ENCODE peak calls at places on chromosomes 13 and 19, in seven cellular contexts. One of them, this sample, is unnamed.

GRCh38 chr19:55638864-55639359 is 1.9 kb upstream of the ZNF580 start:
- DNase-seq in AG09319: no peak
- DNase-seq in left ventricle myocardium inferior: no peak
- DNase-seq in HFF-Myc: no peak
- DNase-seq in kidney: peak; percentile 62
- DNase-seq in H9: peak; percentile 67
- DNase-seq in heart right ventricle: no peak
- DNase-seq in this sample: no peak

GRCh38 chr19:42088471-42089190 is 12.7 kb downstream of the ZNF574 start:
- DNase-seq in AG09319: peak; percentile 30
- DNase-seq in heart right ventricle: no peak
- DNase-seq in HFF-Myc: no peak
- DNase-seq in kidney: no peak
- DNase-seq in H9: no peak
- DNase-seq in left ventricle myocardium inferior: no peak
- DNase-seq in this sample: no peak

GRCh38 chr13:112446347-112446861 is 70.2 kb downstream of the SPACA7 start:
- DNase-seq in AG09319: no peak
- DNase-seq in heart right ventricle: no peak
- DNase-seq in HFF-Myc: no peak
- DNase-seq in kidney: peak; percentile 26
- DNase-seq in H9: peak; percentile 18
- DNase-seq in left ventricle myocardium inferior: no peak
- DNase-seq in this sample: no peak

GRCh38 chr13:81406022-81406421 is 1065.1 kb upstream of the SPRY2 start:
- DNase-seq in H9: no peak
- DNase-seq in left ventricle myocardium inferior: no peak
- DNase-seq in AG09319: no peak
- DNase-seq in HFF-Myc: no peak
- DNase-seq in heart right ventricle: no peak
- DNase-seq in kidney: no peak
- DNase-seq in this sample: no peak

GRCh38 chr19:17441241-17442135 is 7.0 kb downstream of the TMEM221 start:
- DNase-seq in kidney: no peak
- DNase-seq in AG09319: no peak
- DNase-seq in H9: peak; percentile 56
- DNase-seq in heart right ventricle: no peak
- DNase-seq in HFF-Myc: no peak
- DNase-seq in left ventricle myocardium inferior: no peak
- DNase-seq in this sample: no peak

GRCh38 chr13:111559612-111560423 is 239.4 kb downstream of the TEX29 start:
- DNase-seq in left ventricle myocardium inferior: no peak
- DNase-seq in AG09319: no peak
- DNase-seq in heart right ventricle: no peak
- DNase-seq in kidney: peak; percentile 40
- DNase-seq in HFF-Myc: no peak
- DNase-seq in H9: no peak
- DNase-seq in this sample: no peak

GRCh38 chr19:28358604-28359003 is 854.3 kb downstream of the UQCRFS1 start:
- DNase-seq in left ventricle myocardium inferior: no peak
- DNase-seq in H9: no peak
- DNase-seq in AG09319: no peak
- DNase-seq in heart right ventricle: no peak
- DNase-seq in kidney: no peak
- DNase-seq in HFF-Myc: no peak
- DNase-seq in this sample: no peak

GRCh38 chr19:40982594-40983101 is 8.4 kb upstream of the CYP2B6 start:
- DNase-seq in H9: peak; percentile 86
- DNase-seq in AG09319: no peak
- DNase-seq in kidney: no peak
- DNase-seq in HFF-Myc: no peak
- DNase-seq in left ventricle myocardium inferior: no peak
- DNase-seq in heart right ventricle: no peak
- DNase-seq in this sample: no peak

GRCh38 chr13:107518292-107518691 is 697.0 kb downstream of the LIG4 start:
- DNase-seq in HFF-Myc: no peak
- DNase-seq in kidney: no peak
- DNase-seq in H9: no peak
- DNase-seq in heart right ventricle: no peak
- DNase-seq in left ventricle myocardium inferior: no peak
- DNase-seq in AG09319: no peak
- DNase-seq in this sample: no peak

GRCh38 chr19:49570138-49570856 is 10.1 kb downstream of the NOSIP start:
- DNase-seq in heart right ventricle: peak; percentile 74
- DNase-seq in HFF-Myc: peak; percentile 77
- DNase-seq in left ventricle myocardium inferior: no peak
- DNase-seq in AG09319: peak; percentile 60
- DNase-seq in H9: peak; percentile 73
- DNase-seq in kidney: no peak
- DNase-seq in this sample: no peak

GRCh38 chr13:73757471-73758233 is 376.6 kb downstream of the KLF12 start:
- DNase-seq in left ventricle myocardium inferior: no peak
- DNase-seq in H9: no peak
- DNase-seq in kidney: no peak
- DNase-seq in AG09319: no peak
- DNase-seq in heart right ventricle: no peak
- DNase-seq in HFF-Myc: no peak
- DNase-seq in this sample: no peak

GRCh38 chr13:32211788-32212187 is 103.4 kb downstream of the ZAR1L start:
- DNase-seq in HFF-Myc: peak; percentile 95
- DNase-seq in AG09319: peak; percentile 76
- DNase-seq in H9: no peak
- DNase-seq in left ventricle myocardium inferior: no peak
- DNase-seq in kidney: no peak
- DNase-seq in heart right ventricle: no peak
- DNase-seq in this sample: no peak

GRCh38 chr13:41196620-41197019 is 2.3 kb upstream of the KBTBD7 start:
- DNase-seq in AG09319: no peak
- DNase-seq in left ventricle myocardium inferior: no peak
- DNase-seq in HFF-Myc: no peak
- DNase-seq in H9: no peak
- DNase-seq in heart right ventricle: no peak
- DNase-seq in kidney: no peak
- DNase-seq in this sample: no peak

GRCh38 chr13:113836917-113837553 is 26.8 kb downstream of the GAS6 start:
- DNase-seq in left ventricle myocardium inferior: peak; percentile 76
- DNase-seq in heart right ventricle: peak; percentile 80
- DNase-seq in H9: no peak
- DNase-seq in kidney: peak; percentile 60
- DNase-seq in HFF-Myc: peak; percentile 79
- DNase-seq in AG09319: peak; percentile 57
- DNase-seq in this sample: no peak

GRCh38 chr19:30473334-30473867 is 101.2 kb downstream of the ZNF536 start:
- DNase-seq in heart right ventricle: no peak
- DNase-seq in AG09319: no peak
- DNase-seq in HFF-Myc: no peak
- DNase-seq in kidney: no peak
- DNase-seq in H9: no peak
- DNase-seq in left ventricle myocardium inferior: no peak
- DNase-seq in this sample: no peak

GRCh38 chr19:30467239-30467638 is 95.1 kb downstream of the ZNF536 start:
- DNase-seq in left ventricle myocardium inferior: no peak
- DNase-seq in kidney: no peak
- DNase-seq in heart right ventricle: no peak
- DNase-seq in H9: no peak
- DNase-seq in AG09319: no peak
- DNase-seq in HFF-Myc: no peak
- DNase-seq in this sample: no peak

GRCh38 chr19:30476997-30477396 is 104.8 kb downstream of the ZNF536 start:
- DNase-seq in kidney: no peak
- DNase-seq in HFF-Myc: no peak
- DNase-seq in H9: no peak
- DNase-seq in left ventricle myocardium inferior: no peak
- DNase-seq in AG09319: no peak
- DNase-seq in heart right ventricle: no peak
- DNase-seq in this sample: no peak

DNA sequence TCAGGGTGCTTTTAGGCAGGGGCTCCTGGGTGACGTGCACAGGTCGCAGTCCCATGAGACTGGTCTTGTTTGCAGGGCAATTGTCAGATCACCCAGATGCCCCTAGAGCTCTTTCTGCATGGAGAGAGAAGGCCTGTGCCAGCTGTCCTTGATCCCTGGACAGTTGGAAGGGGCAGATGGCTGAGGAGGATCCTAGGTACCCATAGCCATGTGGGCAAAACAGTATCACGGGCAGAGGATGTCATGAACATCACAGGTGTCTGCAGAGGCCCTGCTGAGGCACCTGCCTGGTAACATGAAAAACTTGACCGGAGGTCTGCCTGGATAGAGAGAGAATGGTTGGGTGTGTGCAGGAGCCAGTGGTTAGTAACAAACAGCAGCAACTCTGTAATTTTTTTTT is 99.3 kb downstream of the ZNF536 start:
- DNase-seq in H9: no peak
- DNase-seq in HFF-Myc: no peak
- DNase-seq in kidney: no peak
- DNase-seq in AG09319: no peak
- DNase-seq in heart right ventricle: no peak
- DNase-seq in left ventricle myocardium inferior: no peak
- DNase-seq in this sample: no peak
- TF ChIP-seq CTCF in H9: no peak
- TF ChIP-seq CTCF in HFF-Myc: no peak
- TF ChIP-seq CTCF in kidney: no peak
- TF ChIP-seq CTCF in AG09319: no peak
- TF ChIP-seq CTCF in heart right ventricle: no peak
- TF ChIP-seq CTCF in left ventricle myocardium inferior: no peak
- TF ChIP-seq CTCF in this sample: no peak

GRCh38 chr19:39540333-39540673 is 342 bp upstream of the EID2 start:
- DNase-seq in kidney: no peak
- DNase-seq in H9: no peak
- DNase-seq in heart right ventricle: no peak
- DNase-seq in HFF-Myc: no peak
- DNase-seq in AG09319: no peak
- DNase-seq in left ventricle myocardium inferior: no peak
- DNase-seq in this sample: no peak
- TF ChIP-seq CTCF in kidney: no peak
- TF ChIP-seq CTCF in H9: peak; percentile 9
- TF ChIP-seq CTCF in heart right ventricle: no peak
- TF ChIP-seq CTCF in HFF-Myc: no peak
- TF ChIP-seq CTCF in AG09319: no peak
- TF ChIP-seq CTCF in left ventricle myocardium inferior: no peak
- TF ChIP-seq CTCF in this sample: no peak

GRCh38 chr19:36113895-36114762 is 546 bp downstream of the POLR2I start:
- DNase-seq in heart right ventricle: peak; percentile 38
- DNase-seq in kidney: no peak
- DNase-seq in HFF-Myc: no peak
- DNase-seq in AG09319: no peak
- DNase-seq in H9: peak; percentile 64
- DNase-seq in left ventricle myocardium inferior: no peak
- DNase-seq in this sample: no peak
- TF ChIP-seq CTCF in heart right ventricle: no peak
- TF ChIP-seq CTCF in kidney: no peak
- TF ChIP-seq CTCF in HFF-Myc: peak; percentile 2
- TF ChIP-seq CTCF in AG09319: no peak
- TF ChIP-seq CTCF in H9: peak; percentile 50
- TF ChIP-seq CTCF in left ventricle myocardium inferior: no peak
- TF ChIP-seq CTCF in this sample: no peak

DNA sequence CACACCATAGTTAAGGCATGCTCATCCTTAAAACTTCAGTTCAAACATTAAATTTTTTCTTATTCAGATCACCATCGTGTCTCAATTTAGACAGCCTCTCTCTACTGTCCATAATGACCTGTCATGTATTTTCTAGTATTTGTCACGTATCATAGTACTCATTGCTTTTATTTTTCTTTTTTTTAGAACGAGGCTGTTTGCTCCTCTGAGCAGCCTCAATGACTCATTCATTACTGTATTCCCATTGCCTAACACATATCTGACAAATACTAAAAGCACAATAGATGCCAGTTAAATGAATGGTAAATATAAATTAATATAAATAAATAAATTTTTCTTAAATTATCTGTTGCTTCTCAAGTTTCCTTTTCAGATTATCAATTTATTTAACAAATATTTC is 245.5 kb downstream of the TUBA3C start:
- DNase-seq in left ventricle myocardium inferior: no peak
- DNase-seq in kidney: no peak
- DNase-seq in heart right ventricle: no peak
- DNase-seq in AG09319: no peak
- DNase-seq in HFF-Myc: no peak
- DNase-seq in H9: no peak
- DNase-seq in this sample: no peak
- TF ChIP-seq CTCF in left ventricle myocardium inferior: no peak
- TF ChIP-seq CTCF in kidney: no peak
- TF ChIP-seq CTCF in heart right ventricle: no peak
- TF ChIP-seq CTCF in AG09319: no peak
- TF ChIP-seq CTCF in HFF-Myc: no peak
- TF ChIP-seq CTCF in H9: no peak
- TF ChIP-seq CTCF in this sample: no peak

GRCh38 chr13:67238277-67238859 is 8.2 kb upstream of the PCDH9 start:
- DNase-seq in HFF-Myc: no peak
- DNase-seq in kidney: no peak
- DNase-seq in heart right ventricle: no peak
- DNase-seq in AG09319: no peak
- DNase-seq in H9: no peak
- DNase-seq in left ventricle myocardium inferior: no peak
- DNase-seq in this sample: no peak
- TF ChIP-seq CTCF in HFF-Myc: peak; percentile 31
- TF ChIP-seq CTCF in kidney: peak; percentile 70
- TF ChIP-seq CTCF in heart right ventricle: peak; percentile 88
- TF ChIP-seq CTCF in AG09319: peak; percentile 56
- TF ChIP-seq CTCF in H9: peak; percentile 86
- TF ChIP-seq CTCF in left ventricle myocardium inferior: peak; percentile 87
- TF ChIP-seq CTCF in this sample: no peak

This sample was measured in omental fat pad.